ENCODE peak calls at places on chromosomes 5 and 9, in seven cellular contexts. R is stimulated activated CD4-positive, alpha-beta T cell treated with anti-CD3 and anti-CD28 coated beads, Interleukin-4, amount 100 ng/mL, for 24 hours; O is endothelial cell; S is HEK293T; L is SW480; W is AG04449; G is ELF-1. P is an unnamed sample.

GRCh38 chr9:118283488-118283887 is 579.3 kb downstream of the TLR4 start:
- DNase-seq in R (no peak), L (no peak), W (no peak), O (no peak), G (no peak), S (no peak), P (no peak)

GRCh38 chr9:97075289-97075870 is 36.4 kb upstream of the CTSV start:
- DNase-seq in G (no peak), S (no peak), O (no peak), R (no peak), W (no peak), L (no peak), P (no peak)

GRCh38 chr5:40226906-40227305 is 452.8 kb upstream of the PTGER4 start:
- DNase-seq in R (no peak), S (no peak), W (no peak), O (no peak), L (no peak), G (no peak), P (no peak)

GRCh38 chr5:28165116-28165515 is 1126.7 kb upstream of the CDH9 start:
- DNase-seq in R (no peak), O (no peak), W (no peak), L (no peak), S (no peak), G (no peak), P (no peak)

GRCh38 chr5:9898319-9898718 is 268.2 kb upstream of the TAS2R1 start:
- DNase-seq in G (peak), W (no peak), L (peak), O (peak), S (no peak), R (no peak), P (no peak)

GRCh38 chr5:160436017-160436416 is 14.4 kb downstream of the PTTG1 start:
- DNase-seq in L (no peak), O (no peak), S (no peak), G (no peak), R (no peak), W (no peak), P (no peak)

GRCh38 chr5:126805108-126805507 is 28.2 kb downstream of the LMNB1 start:
- DNase-seq in L (no peak), W (peak), G (no peak), S (no peak), O (no peak), R (no peak), P (no peak)

GRCh38 chr5:141598389-141599360 is 20.1 kb downstream of the DIAPH1 start:
- DNase-seq in W (no peak), L (no peak), G (no peak), O (no peak), S (no peak), R (no peak), P (peak)

GRCh38 chr5:62732677-62733121 is 154.1 kb downstream of the LRRC70 start:
- DNase-seq in O (no peak), G (no peak), R (no peak), S (no peak), L (peak), W (no peak), P (no peak)

GRCh38 chr9:97557606-97558095 is 56.2 kb downstream of the TMOD1 start:
- DNase-seq in G (no peak), S (no peak), R (no peak), L (no peak), W (no peak), O (no peak), P (no peak)

GRCh38 chr5:181281077-181281983 is 20.4 kb upstream of the TRIM52 start:
- DNase-seq in R (no peak), L (no peak), G (peak), O (peak), S (no peak), W (no peak), P (no peak)

P was measured in BJ.